ENCODE peak calls at places on chromosomes 2 and 18, in six cellular contexts. One of them, this sample, is unnamed.

GRCh38 chr2:75539955-75540716 is 20.6 kb downstream of the EVA1A start:
- DNase-seq in fibroblast of mammary gland: peak; percentile 69
- DNase-seq in neural crest cell: no peak
- DNase-seq in heart right ventricle: peak; percentile 7
- DNase-seq in foreskin fibroblast: peak; percentile 51
- DNase-seq in H1: no peak
- DNase-seq in this sample: no peak

GRCh38 chr2:232714969-232715368 is 17.8 kb downstream of the GIGYF2 start:
- DNase-seq in fibroblast of mammary gland: peak; percentile 11
- DNase-seq in neural crest cell: no peak
- DNase-seq in heart right ventricle: no peak
- DNase-seq in foreskin fibroblast: no peak
- DNase-seq in H1: no peak
- DNase-seq in this sample: no peak

GRCh38 chr2:20617081-20617575 is 33.8 kb downstream of the HS1BP3 start:
- DNase-seq in fibroblast of mammary gland: peak; percentile 62
- DNase-seq in neural crest cell: no peak
- DNase-seq in heart right ventricle: peak; percentile 93
- DNase-seq in foreskin fibroblast: no peak
- DNase-seq in H1: peak; percentile 56
- DNase-seq in this sample: no peak

GRCh38 chr18:68035709-68036522 is 519.4 kb upstream of the DSEL start:
- DNase-seq in fibroblast of mammary gland: peak; percentile 15
- DNase-seq in neural crest cell: no peak
- DNase-seq in heart right ventricle: no peak
- DNase-seq in foreskin fibroblast: peak; percentile 10
- DNase-seq in H1: no peak
- DNase-seq in this sample: no peak

GRCh38 chr2:66772618-66773017 is 337.7 kb downstream of the MEIS1 start:
- DNase-seq in fibroblast of mammary gland: peak; percentile 8
- DNase-seq in neural crest cell: no peak
- DNase-seq in heart right ventricle: no peak
- DNase-seq in foreskin fibroblast: no peak
- DNase-seq in H1: no peak
- DNase-seq in this sample: no peak

GRCh38 chr2:47056875-47057731 is 98.0 kb downstream of the STPG4 start:
- DNase-seq in fibroblast of mammary gland: peak; percentile 85
- DNase-seq in neural crest cell: no peak
- DNase-seq in heart right ventricle: peak; percentile 67
- DNase-seq in foreskin fibroblast: no peak
- DNase-seq in H1: no peak
- DNase-seq in this sample: no peak

GRCh38 chr2:71846669-71847291 is 300.9 kb downstream of the CYP26B1 start:
- DNase-seq in fibroblast of mammary gland: peak; percentile 67
- DNase-seq in neural crest cell: no peak
- DNase-seq in heart right ventricle: no peak
- DNase-seq in foreskin fibroblast: peak; percentile 53
- DNase-seq in H1: no peak
- DNase-seq in this sample: no peak

GRCh38 chr2:39121523-39122063 is 742 bp upstream of the SOS1 start:
- DNase-seq in fibroblast of mammary gland: no peak
- DNase-seq in neural crest cell: no peak
- DNase-seq in heart right ventricle: no peak
- DNase-seq in foreskin fibroblast: no peak
- DNase-seq in H1: no peak
- DNase-seq in this sample: no peak

GRCh38 chr18:35289293-35290069 is 548 bp downstream of the ZSCAN30 start:
- DNase-seq in fibroblast of mammary gland: peak; percentile 65
- DNase-seq in neural crest cell: no peak
- DNase-seq in heart right ventricle: peak; percentile 36
- DNase-seq in foreskin fibroblast: peak; percentile 32
- DNase-seq in H1: peak; percentile 50
- DNase-seq in this sample: no peak

GRCh38 chr2:96977631-96978195 is 8.7 kb downstream of the FAM178B start:
- DNase-seq in fibroblast of mammary gland: peak; percentile 70
- DNase-seq in neural crest cell: peak; percentile 40
- DNase-seq in heart right ventricle: no peak
- DNase-seq in foreskin fibroblast: peak; percentile 11
- DNase-seq in H1: no peak
- DNase-seq in this sample: no peak

GRCh38 chr18:56637897-56638231 is 528 bp downstream of the TXNL1 start:
- DNase-seq in fibroblast of mammary gland: no peak
- DNase-seq in neural crest cell: no peak
- DNase-seq in heart right ventricle: no peak
- DNase-seq in foreskin fibroblast: no peak
- DNase-seq in H1: no peak
- DNase-seq in this sample: no peak

GRCh38 chr2:43609304-43609883 is 13.6 kb upstream of the THADA start:
- DNase-seq in fibroblast of mammary gland: peak; percentile 63
- DNase-seq in neural crest cell: peak; percentile 33
- DNase-seq in heart right ventricle: peak; percentile 40
- DNase-seq in foreskin fibroblast: peak; percentile 39
- DNase-seq in H1: no peak
- DNase-seq in this sample: no peak

GRCh38 chr2:1455466-1455865 is 42.2 kb downstream of the TPO start:
- DNase-seq in fibroblast of mammary gland: peak; percentile 42
- DNase-seq in neural crest cell: no peak
- DNase-seq in heart right ventricle: peak; percentile 14
- DNase-seq in foreskin fibroblast: peak; percentile 13
- DNase-seq in H1: no peak
- DNase-seq in this sample: no peak

GRCh38 chr2:241067501-241068135 is 34.5 kb downstream of the MTERF4 start:
- DNase-seq in fibroblast of mammary gland: no peak
- DNase-seq in neural crest cell: no peak
- DNase-seq in heart right ventricle: no peak
- DNase-seq in foreskin fibroblast: no peak
- DNase-seq in H1: no peak
- DNase-seq in this sample: no peak

GRCh38 chr2:238863231-238863630 is 15.3 kb downstream of the TWIST2 start:
- DNase-seq in fibroblast of mammary gland: no peak
- DNase-seq in neural crest cell: no peak
- DNase-seq in heart right ventricle: no peak
- DNase-seq in foreskin fibroblast: no peak
- DNase-seq in H1: no peak
- DNase-seq in this sample: no peak

GRCh38 chr18:67010916-67011315 is 407.0 kb upstream of the CDH19 start:
- DNase-seq in fibroblast of mammary gland: peak; percentile 9
- DNase-seq in neural crest cell: no peak
- DNase-seq in heart right ventricle: no peak
- DNase-seq in foreskin fibroblast: no peak
- DNase-seq in H1: no peak
- DNase-seq in this sample: no peak

GRCh38 chr2:229133155-229133772 is 137.8 kb downstream of the PID1 start:
- DNase-seq in fibroblast of mammary gland: peak; percentile 76
- DNase-seq in neural crest cell: no peak
- DNase-seq in heart right ventricle: peak; percentile 18
- DNase-seq in foreskin fibroblast: no peak
- DNase-seq in H1: no peak
- DNase-seq in this sample: no peak

GRCh38 chr2:139790807-139791206 is 1010.6 kb upstream of the NXPH2 start:
- DNase-seq in fibroblast of mammary gland: peak; percentile 35
- DNase-seq in neural crest cell: no peak
- DNase-seq in heart right ventricle: no peak
- DNase-seq in foreskin fibroblast: no peak
- DNase-seq in H1: no peak
- DNase-seq in this sample: no peak
- TF ChIP-seq CTCF in fibroblast of mammary gland: peak; percentile 19
- TF ChIP-seq CTCF in neural crest cell: peak; percentile 64
- TF ChIP-seq CTCF in heart right ventricle: no peak
- TF ChIP-seq CTCF in foreskin fibroblast: no peak
- TF ChIP-seq CTCF in H1: no peak
- TF ChIP-seq CTCF in this sample: no peak

GRCh38 chr18:7789853-7790552 is 222.9 kb downstream of the PTPRM start:
- DNase-seq in fibroblast of mammary gland: peak; percentile 63
- DNase-seq in neural crest cell: no peak
- DNase-seq in heart right ventricle: no peak
- DNase-seq in foreskin fibroblast: peak; percentile 23
- DNase-seq in H1: no peak
- DNase-seq in this sample: no peak
- TF ChIP-seq CTCF in fibroblast of mammary gland: peak; percentile 61
- TF ChIP-seq CTCF in neural crest cell: peak; percentile 75
- TF ChIP-seq CTCF in heart right ventricle: peak; percentile 56
- TF ChIP-seq CTCF in foreskin fibroblast: peak; percentile 42
- TF ChIP-seq CTCF in H1: peak; percentile 65
- TF ChIP-seq CTCF in this sample: no peak

DNA sequence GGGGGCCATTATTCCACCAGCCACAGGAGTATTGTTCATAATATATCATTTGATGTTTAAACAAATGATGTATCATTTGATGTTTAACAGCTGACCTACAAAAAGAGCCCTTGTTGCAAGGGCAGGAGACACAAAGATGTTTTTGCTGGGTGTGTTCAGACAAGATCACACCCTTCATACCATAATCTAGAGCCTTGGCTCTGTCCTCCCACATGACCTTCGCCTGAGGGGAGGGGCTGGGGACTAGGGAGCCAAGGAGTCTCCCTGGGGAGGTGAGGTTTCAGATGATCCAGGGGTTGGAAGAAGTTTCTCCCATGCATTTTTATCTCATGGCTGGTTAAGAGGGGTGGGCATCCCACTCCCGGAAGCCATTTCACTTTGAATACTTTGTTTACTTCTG is 33.5 kb downstream of the CDC42EP3 start:
- DNase-seq in fibroblast of mammary gland: peak; percentile 32
- DNase-seq in neural crest cell: no peak
- DNase-seq in heart right ventricle: no peak
- DNase-seq in foreskin fibroblast: no peak
- DNase-seq in H1: no peak
- DNase-seq in this sample: no peak
- TF ChIP-seq CTCF in fibroblast of mammary gland: no peak
- TF ChIP-seq CTCF in neural crest cell: no peak
- TF ChIP-seq CTCF in heart right ventricle: no peak
- TF ChIP-seq CTCF in foreskin fibroblast: no peak
- TF ChIP-seq CTCF in H1: no peak
- TF ChIP-seq CTCF in this sample: no peak

GRCh38 chr2:102235042-102235473 is 48.2 kb downstream of the IL1RL2 start:
- DNase-seq in fibroblast of mammary gland: peak; percentile 23
- DNase-seq in neural crest cell: no peak
- DNase-seq in heart right ventricle: no peak
- DNase-seq in foreskin fibroblast: no peak
- DNase-seq in H1: peak; percentile 34
- DNase-seq in this sample: no peak
- TF ChIP-seq CTCF in fibroblast of mammary gland: no peak
- TF ChIP-seq CTCF in neural crest cell: no peak
- TF ChIP-seq CTCF in heart right ventricle: no peak
- TF ChIP-seq CTCF in foreskin fibroblast: no peak
- TF ChIP-seq CTCF in H1: no peak
- TF ChIP-seq CTCF in this sample: no peak

GRCh38 chr18:48340502-48340901 is 68.7 kb downstream of the ZBTB7C start:
- DNase-seq in fibroblast of mammary gland: no peak
- DNase-seq in neural crest cell: no peak
- DNase-seq in heart right ventricle: no peak
- DNase-seq in foreskin fibroblast: no peak
- DNase-seq in H1: no peak
- DNase-seq in this sample: no peak

GRCh38 chr18:48337053-48337452 is 72.1 kb downstream of the ZBTB7C start:
- DNase-seq in fibroblast of mammary gland: no peak
- DNase-seq in neural crest cell: no peak
- DNase-seq in heart right ventricle: no peak
- DNase-seq in foreskin fibroblast: no peak
- DNase-seq in H1: no peak
- DNase-seq in this sample: no peak

GRCh38 chr18:48342125-48342524 is 67.1 kb downstream of the ZBTB7C start:
- DNase-seq in fibroblast of mammary gland: no peak
- DNase-seq in neural crest cell: no peak
- DNase-seq in heart right ventricle: peak; percentile 30
- DNase-seq in foreskin fibroblast: no peak
- DNase-seq in H1: no peak
- DNase-seq in this sample: no peak

GRCh38 chr18:48338915-48339314 is 70.3 kb downstream of the ZBTB7C start:
- DNase-seq in fibroblast of mammary gland: no peak
- DNase-seq in neural crest cell: no peak
- DNase-seq in heart right ventricle: no peak
- DNase-seq in foreskin fibroblast: no peak
- DNase-seq in H1: no peak
- DNase-seq in this sample: no peak

DNA sequence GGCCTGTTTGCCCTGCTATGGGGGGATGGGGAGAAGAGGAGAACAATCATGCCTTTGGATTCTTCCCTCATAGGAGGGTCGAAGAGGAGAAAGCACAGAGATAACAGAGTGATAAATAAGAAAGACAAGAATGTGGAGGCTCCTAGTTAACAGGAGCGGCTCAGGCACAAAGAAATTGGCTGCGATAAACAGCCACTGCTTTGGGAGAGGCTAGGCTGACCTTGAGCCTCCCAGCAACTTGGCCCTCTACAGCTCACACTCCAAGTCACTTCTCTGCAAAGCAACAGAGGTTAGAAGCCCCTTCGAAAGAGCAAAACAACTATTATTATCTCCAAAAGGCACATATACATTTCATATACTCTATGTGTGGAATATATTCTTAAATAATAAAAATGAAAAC is 69.5 kb downstream of the ZBTB7C start:
- DNase-seq in fibroblast of mammary gland: no peak
- DNase-seq in neural crest cell: no peak
- DNase-seq in heart right ventricle: no peak
- DNase-seq in foreskin fibroblast: no peak
- DNase-seq in H1: no peak
- DNase-seq in this sample: no peak
- TF ChIP-seq CTCF in fibroblast of mammary gland: no peak
- TF ChIP-seq CTCF in neural crest cell: no peak
- TF ChIP-seq CTCF in heart right ventricle: no peak
- TF ChIP-seq CTCF in foreskin fibroblast: no peak
- TF ChIP-seq CTCF in H1: no peak
- TF ChIP-seq CTCF in this sample: no peak

DNA sequence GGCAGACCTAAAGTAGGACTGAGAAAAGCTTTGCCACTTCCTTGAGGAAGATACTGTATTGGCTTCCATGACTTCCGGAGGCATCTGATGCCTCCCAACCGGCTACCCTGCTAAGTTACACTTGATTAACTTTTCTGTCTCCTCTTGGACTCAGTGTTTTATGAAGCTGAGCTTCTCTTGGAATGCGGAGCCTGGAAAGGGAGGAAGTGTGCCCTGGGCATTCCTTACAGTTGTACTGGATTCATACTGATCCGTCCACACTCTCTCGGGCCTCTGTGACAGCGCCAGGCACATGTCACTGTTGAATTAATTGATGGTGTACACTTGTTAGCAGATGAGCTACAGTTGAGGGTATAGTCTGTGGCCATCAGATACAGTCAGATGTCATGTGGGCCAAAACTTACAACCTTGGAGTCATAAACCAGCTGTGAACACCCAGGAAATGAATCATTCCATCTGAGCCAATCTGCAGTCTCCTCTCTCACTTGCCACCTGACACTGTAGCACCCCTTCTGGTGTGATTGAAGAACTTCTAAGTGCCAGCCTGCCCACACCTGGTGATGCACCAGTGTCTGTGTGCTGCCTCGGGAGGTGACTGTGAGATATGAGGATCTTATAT is 122.5 kb downstream of the FHOD3 start:
- DNase-seq in fibroblast of mammary gland: peak; percentile 67
- DNase-seq in neural crest cell: no peak
- DNase-seq in heart right ventricle: no peak
- DNase-seq in foreskin fibroblast: no peak
- DNase-seq in H1: no peak
- DNase-seq in this sample: no peak
- TF ChIP-seq CTCF in fibroblast of mammary gland: peak; percentile 18
- TF ChIP-seq CTCF in neural crest cell: no peak
- TF ChIP-seq CTCF in heart right ventricle: no peak
- TF ChIP-seq CTCF in foreskin fibroblast: no peak
- TF ChIP-seq CTCF in H1: peak; percentile 48
- TF ChIP-seq CTCF in this sample: no peak

This sample was measured in omental fat pad.